ENCODE peak calls at places on chromosomes 16 and 17, in six cellular contexts. One of them, this sample, is unnamed.

GRCh38 chr17:10875411-10875810 is 37.5 kb upstream of the PIRT start:
- DNase-seq in neural progenitor cell: peak; percentile 73
- DNase-seq in cardiac fibroblast: peak; percentile 15
- DNase-seq in endothelial cell: peak; percentile 7
- DNase-seq in Panc1: no peak
- DNase-seq in cardiac muscle cell: peak; percentile 81
- DNase-seq in this sample: peak; percentile 79

GRCh38 chr17:78526231-78527025 is 50.8 kb downstream of the DNAH17 start:
- DNase-seq in neural progenitor cell: peak; percentile 39
- DNase-seq in cardiac fibroblast: no peak
- DNase-seq in endothelial cell: no peak
- DNase-seq in Panc1: no peak
- DNase-seq in cardiac muscle cell: no peak
- DNase-seq in this sample: no peak

GRCh38 chr16:25279491-25279890 is 21.8 kb upstream of the ZKSCAN2 start:
- DNase-seq in neural progenitor cell: no peak
- DNase-seq in cardiac fibroblast: no peak
- DNase-seq in endothelial cell: no peak
- DNase-seq in Panc1: no peak
- DNase-seq in cardiac muscle cell: no peak
- DNase-seq in this sample: no peak

GRCh38 chr16:90037202-90037765 is 18.0 kb upstream of the DBNDD1 start:
- DNase-seq in neural progenitor cell: no peak
- DNase-seq in cardiac fibroblast: no peak
- DNase-seq in endothelial cell: no peak
- DNase-seq in Panc1: no peak
- DNase-seq in cardiac muscle cell: no peak
- DNase-seq in this sample: no peak

GRCh38 chr16:62077998-62078397 is 41.8 kb upstream of the CDH8 start:
- DNase-seq in neural progenitor cell: peak; percentile 70
- DNase-seq in cardiac fibroblast: peak; percentile 3
- DNase-seq in endothelial cell: peak; percentile 54
- DNase-seq in Panc1: no peak
- DNase-seq in cardiac muscle cell: peak; percentile 41
- DNase-seq in this sample: peak; percentile 40

GRCh38 chr16:87203060-87203656 is 114.0 kb downstream of the C16orf95 start:
- DNase-seq in neural progenitor cell: peak; percentile 90
- DNase-seq in cardiac fibroblast: peak; percentile 89
- DNase-seq in endothelial cell: peak; percentile 85
- DNase-seq in Panc1: peak; percentile 43
- DNase-seq in cardiac muscle cell: peak; percentile 81
- DNase-seq in this sample: peak; percentile 84

GRCh38 chr17:2393954-2394749 is 6.7 kb downstream of the MNT start:
- DNase-seq in neural progenitor cell: peak; percentile 47
- DNase-seq in cardiac fibroblast: no peak
- DNase-seq in endothelial cell: no peak
- DNase-seq in Panc1: no peak
- DNase-seq in cardiac muscle cell: no peak
- DNase-seq in this sample: no peak

GRCh38 chr16:64412578-64413280 is 709.1 kb downstream of the CDH11 start:
- DNase-seq in neural progenitor cell: no peak
- DNase-seq in cardiac fibroblast: peak; percentile 75
- DNase-seq in endothelial cell: no peak
- DNase-seq in Panc1: no peak
- DNase-seq in cardiac muscle cell: no peak
- DNase-seq in this sample: no peak

GRCh38 chr16:59697746-59698145 is 963.6 kb upstream of the GOT2 start:
- DNase-seq in neural progenitor cell: no peak
- DNase-seq in cardiac fibroblast: peak; percentile 2
- DNase-seq in endothelial cell: no peak
- DNase-seq in Panc1: no peak
- DNase-seq in cardiac muscle cell: no peak
- DNase-seq in this sample: no peak

GRCh38 chr16:29023279-29024278 is 38.7 kb downstream of the LAT start:
- DNase-seq in neural progenitor cell: no peak
- DNase-seq in cardiac fibroblast: peak; percentile 29
- DNase-seq in endothelial cell: no peak
- DNase-seq in Panc1: no peak
- DNase-seq in cardiac muscle cell: no peak
- DNase-seq in this sample: no peak

GRCh38 chr17:1785925-1786324 is 24.1 kb downstream of the SERPINF1 start:
- DNase-seq in neural progenitor cell: no peak
- DNase-seq in cardiac fibroblast: no peak
- DNase-seq in endothelial cell: no peak
- DNase-seq in Panc1: no peak
- DNase-seq in cardiac muscle cell: no peak
- DNase-seq in this sample: no peak

GRCh38 chr16:48558269-48558915 is 51.6 kb downstream of the N4BP1 start:
- DNase-seq in neural progenitor cell: no peak
- DNase-seq in cardiac fibroblast: peak; percentile 79
- DNase-seq in endothelial cell: no peak
- DNase-seq in Panc1: no peak
- DNase-seq in cardiac muscle cell: no peak
- DNase-seq in this sample: no peak

GRCh38 chr17:57132663-57133062 is 47.6 kb downstream of the AKAP1 start:
- DNase-seq in neural progenitor cell: peak; percentile 20
- DNase-seq in cardiac fibroblast: no peak
- DNase-seq in endothelial cell: no peak
- DNase-seq in Panc1: no peak
- DNase-seq in cardiac muscle cell: peak; percentile 6
- DNase-seq in this sample: no peak

GRCh38 chr16:57355898-57356414 is 2.6 kb upstream of the CCL22 start:
- DNase-seq in neural progenitor cell: no peak
- DNase-seq in cardiac fibroblast: no peak
- DNase-seq in endothelial cell: no peak
- DNase-seq in Panc1: no peak
- DNase-seq in cardiac muscle cell: no peak
- DNase-seq in this sample: no peak

GRCh38 chr17:74903671-74904070 is 10.2 kb upstream of the FADS6 start:
- DNase-seq in neural progenitor cell: no peak
- DNase-seq in cardiac fibroblast: no peak
- DNase-seq in endothelial cell: no peak
- DNase-seq in Panc1: no peak
- DNase-seq in cardiac muscle cell: no peak
- DNase-seq in this sample: no peak

GRCh38 chr17:12301551-12301950 is 280.9 kb downstream of the MAP2K4 start:
- DNase-seq in neural progenitor cell: no peak
- DNase-seq in cardiac fibroblast: no peak
- DNase-seq in endothelial cell: no peak
- DNase-seq in Panc1: no peak
- DNase-seq in cardiac muscle cell: no peak
- DNase-seq in this sample: no peak

GRCh38 chr17:3602499-3602898 is 6.7 kb downstream of the TRPV1 start:
- DNase-seq in neural progenitor cell: peak; percentile 77
- DNase-seq in cardiac fibroblast: peak; percentile 40
- DNase-seq in endothelial cell: no peak
- DNase-seq in Panc1: peak; percentile 15
- DNase-seq in cardiac muscle cell: peak; percentile 59
- DNase-seq in this sample: peak; percentile 26

GRCh38 chr17:43171761-43172487 is 910 bp downstream of the NBR1 start:
- DNase-seq in neural progenitor cell: peak; percentile 8
- DNase-seq in cardiac fibroblast: peak; percentile 95
- DNase-seq in endothelial cell: peak; percentile 20
- DNase-seq in Panc1: peak; percentile 28
- DNase-seq in cardiac muscle cell: peak; percentile 32
- DNase-seq in this sample: no peak
- TF ChIP-seq CTCF in neural progenitor cell: peak; percentile 39
- TF ChIP-seq CTCF in cardiac fibroblast: peak; percentile 25
- TF ChIP-seq CTCF in endothelial cell: no peak
- TF ChIP-seq CTCF in Panc1: no peak
- TF ChIP-seq CTCF in cardiac muscle cell: peak; percentile 38
- TF ChIP-seq CTCF in this sample: no peak

DNA sequence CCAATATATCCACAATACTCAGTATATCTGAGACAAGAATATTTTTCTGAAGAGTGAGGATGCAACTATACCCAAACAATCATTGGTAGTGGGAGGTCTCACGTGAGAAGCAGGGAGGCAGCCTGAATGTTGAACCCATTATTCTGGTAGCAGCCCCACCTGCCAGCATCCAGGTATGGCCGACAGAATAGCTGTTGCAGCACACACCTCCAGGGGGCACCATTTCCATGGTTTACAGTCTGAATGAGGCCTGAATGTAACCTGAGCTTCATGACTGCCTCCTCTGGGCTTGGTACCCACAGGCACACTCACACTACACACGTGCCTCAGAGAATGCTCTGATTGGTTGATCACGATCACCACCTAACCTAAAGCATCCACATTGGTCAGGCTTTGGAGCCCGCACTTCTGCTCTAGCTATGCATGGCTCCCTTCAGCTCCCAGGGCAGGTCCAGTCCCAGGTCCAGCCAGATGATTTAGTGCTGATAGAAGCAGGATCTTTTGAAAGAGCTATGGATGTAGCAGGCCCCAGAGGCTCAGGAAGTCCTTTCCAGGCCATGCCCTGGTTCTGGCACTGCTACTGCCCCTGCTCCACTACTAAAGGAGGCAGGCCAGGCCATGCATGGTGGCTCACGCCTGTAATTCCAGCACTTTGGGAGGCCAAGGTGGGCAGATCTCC is 11.0 kb upstream of the CBFB start:
- DNase-seq in neural progenitor cell: peak; percentile 93
- DNase-seq in cardiac fibroblast: peak; percentile 95
- DNase-seq in endothelial cell: peak; percentile 79
- DNase-seq in Panc1: peak; percentile 80
- DNase-seq in cardiac muscle cell: peak; percentile 93
- DNase-seq in this sample: peak; percentile 86
- TF ChIP-seq CTCF in neural progenitor cell: peak; percentile 86
- TF ChIP-seq CTCF in cardiac fibroblast: peak; percentile 80
- TF ChIP-seq CTCF in endothelial cell: peak; percentile 86
- TF ChIP-seq CTCF in Panc1: peak; percentile 83
- TF ChIP-seq CTCF in cardiac muscle cell: peak; percentile 70
- TF ChIP-seq CTCF in this sample: peak; percentile 78

DNA sequence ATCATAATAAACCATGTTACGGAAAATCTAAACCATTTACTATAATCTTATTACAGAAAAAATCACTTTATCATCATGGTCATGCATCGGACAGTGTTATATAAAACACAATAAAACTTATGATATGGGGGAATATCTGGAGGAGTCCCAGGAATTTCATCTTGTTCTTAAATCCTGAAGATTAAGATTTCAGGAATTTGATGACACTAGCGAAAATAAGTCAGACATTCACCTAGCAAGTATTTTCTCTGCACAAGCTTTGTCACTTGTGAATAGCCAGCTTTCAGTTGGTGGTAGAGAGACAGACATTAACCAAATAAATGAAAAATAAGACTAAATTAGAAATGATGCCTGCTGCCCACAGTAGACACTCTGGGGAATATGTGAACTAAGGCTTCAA is 410.0 kb downstream of the RBFOX1 start:
- DNase-seq in neural progenitor cell: no peak
- DNase-seq in cardiac fibroblast: no peak
- DNase-seq in endothelial cell: no peak
- DNase-seq in Panc1: no peak
- DNase-seq in cardiac muscle cell: no peak
- DNase-seq in this sample: no peak
- TF ChIP-seq CTCF in neural progenitor cell: no peak
- TF ChIP-seq CTCF in cardiac fibroblast: no peak
- TF ChIP-seq CTCF in endothelial cell: no peak
- TF ChIP-seq CTCF in Panc1: no peak
- TF ChIP-seq CTCF in cardiac muscle cell: no peak
- TF ChIP-seq CTCF in this sample: no peak

GRCh38 chr16:84144859-84145639 is at the start of the genes DNAAF1 and HSDL1:
- DNase-seq in neural progenitor cell: peak; percentile 97
- DNase-seq in cardiac fibroblast: peak; percentile 81
- DNase-seq in endothelial cell: peak; percentile 99
- DNase-seq in Panc1: no peak
- DNase-seq in cardiac muscle cell: peak; percentile 94
- DNase-seq in this sample: peak; percentile 98
- TF ChIP-seq CTCF in neural progenitor cell: peak; percentile 43
- TF ChIP-seq CTCF in cardiac fibroblast: no peak
- TF ChIP-seq CTCF in endothelial cell: no peak
- TF ChIP-seq CTCF in Panc1: no peak
- TF ChIP-seq CTCF in cardiac muscle cell: no peak
- TF ChIP-seq CTCF in this sample: no peak

GRCh38 chr17:7556627-7557026 is 1.9 kb upstream of the TNFSF13 start:
- DNase-seq in neural progenitor cell: no peak
- DNase-seq in cardiac fibroblast: no peak
- DNase-seq in endothelial cell: no peak
- DNase-seq in Panc1: no peak
- DNase-seq in cardiac muscle cell: no peak
- DNase-seq in this sample: no peak

GRCh38 chr17:7553356-7553755 is 4.5 kb downstream of the TNFSF12 start:
- DNase-seq in neural progenitor cell: no peak
- DNase-seq in cardiac fibroblast: no peak
- DNase-seq in endothelial cell: no peak
- DNase-seq in Panc1: no peak
- DNase-seq in cardiac muscle cell: no peak
- DNase-seq in this sample: no peak

GRCh38 chr17:7557825-7558543 is 566 bp upstream of the TNFSF13 start:
- DNase-seq in neural progenitor cell: peak; percentile 71
- DNase-seq in cardiac fibroblast: peak; percentile 82
- DNase-seq in endothelial cell: peak; percentile 66
- DNase-seq in Panc1: no peak
- DNase-seq in cardiac muscle cell: peak; percentile 38
- DNase-seq in this sample: peak; percentile 47

GRCh38 chr17:7557147-7557764 is 1.3 kb upstream of the TNFSF13 start:
- DNase-seq in neural progenitor cell: no peak
- DNase-seq in cardiac fibroblast: no peak
- DNase-seq in endothelial cell: no peak
- DNase-seq in Panc1: no peak
- DNase-seq in cardiac muscle cell: no peak
- DNase-seq in this sample: no peak

GRCh38 chr17:7555320-7555948 is 3.1 kb upstream of the TNFSF13 start:
- DNase-seq in neural progenitor cell: no peak
- DNase-seq in cardiac fibroblast: no peak
- DNase-seq in endothelial cell: no peak
- DNase-seq in Panc1: no peak
- DNase-seq in cardiac muscle cell: no peak
- DNase-seq in this sample: no peak
- TF ChIP-seq CTCF in neural progenitor cell: peak; percentile 40
- TF ChIP-seq CTCF in cardiac fibroblast: peak; percentile 5
- TF ChIP-seq CTCF in endothelial cell: no peak
- TF ChIP-seq CTCF in Panc1: no peak
- TF ChIP-seq CTCF in cardiac muscle cell: no peak
- TF ChIP-seq CTCF in this sample: no peak

DNA sequence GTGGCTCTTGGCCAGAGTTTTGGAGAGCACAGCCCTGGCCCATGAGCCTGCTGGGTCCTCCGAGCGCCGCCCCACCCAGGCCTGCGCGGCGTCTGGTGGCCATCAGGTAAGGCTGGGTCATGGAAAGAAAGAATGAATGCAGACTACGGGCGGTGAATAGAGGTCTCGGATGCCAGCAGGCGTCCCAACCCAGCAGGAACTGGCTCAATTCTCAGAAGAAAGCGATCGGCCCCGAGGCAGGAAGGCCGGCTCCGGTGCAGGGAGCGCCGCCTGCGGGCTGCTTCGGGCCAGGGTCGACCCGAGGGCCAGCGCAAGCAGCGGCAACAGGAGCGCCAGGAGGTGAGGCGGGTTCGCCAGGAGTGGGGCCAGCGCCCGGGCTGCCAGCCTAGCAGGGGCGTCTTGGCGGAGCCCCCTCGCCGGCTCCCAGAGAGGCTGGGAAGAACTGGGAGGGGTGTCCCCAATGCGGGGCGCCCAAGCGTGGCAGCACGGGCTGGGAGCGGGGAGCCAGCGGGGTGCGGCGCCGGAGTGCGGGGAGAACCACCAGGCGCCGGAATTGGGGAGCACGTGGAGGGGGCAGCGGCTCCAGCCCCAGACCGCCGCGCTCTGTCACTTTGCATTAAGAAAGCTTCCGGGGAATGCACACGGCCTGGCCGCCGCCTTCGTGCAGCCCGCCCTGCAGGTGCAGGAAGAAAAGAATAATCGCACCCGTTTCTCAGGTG is 7.1 kb upstream of the TMC5 start:
- DNase-seq in neural progenitor cell: peak; percentile 82
- DNase-seq in cardiac fibroblast: no peak
- DNase-seq in endothelial cell: peak; percentile 72
- DNase-seq in Panc1: no peak
- DNase-seq in cardiac muscle cell: peak; percentile 64
- DNase-seq in this sample: peak; percentile 63
- TF ChIP-seq CTCF in neural progenitor cell: peak; percentile 49
- TF ChIP-seq CTCF in cardiac fibroblast: no peak
- TF ChIP-seq CTCF in endothelial cell: no peak
- TF ChIP-seq CTCF in Panc1: peak; percentile 66
- TF ChIP-seq CTCF in cardiac muscle cell: peak; percentile 19
- TF ChIP-seq CTCF in this sample: peak; percentile 20